ENCODE peak calls at places on chromosomes 1 and 21, in seven cellular contexts. One of them, this sample, is unnamed.

GRCh38 chr21:27369234-27369633 is 402.3 kb upstream of the ADAMTS5 start:
- DNase-seq in uterus: no peak
- DNase-seq in sigmoid colon: no peak
- DNase-seq in tibial artery: no peak
- DNase-seq in A549: no peak
- DNase-seq in IMR-90: no peak
- DNase-seq in left ventricle myocardium inferior: no peak
- DNase-seq in this sample: no peak

GRCh38 chr1:226310637-226311195 is 1.8 kb upstream of the LIN9 start:
- DNase-seq in uterus: no peak
- DNase-seq in left ventricle myocardium inferior: no peak
- DNase-seq in tibial artery: no peak
- DNase-seq in sigmoid colon: no peak
- DNase-seq in IMR-90: no peak
- DNase-seq in A549: peak; percentile 25
- DNase-seq in this sample: no peak

GRCh38 chr1:1299686-1300351 is 7.9 kb downstream of the ACAP3 start:
- DNase-seq in sigmoid colon: no peak
- DNase-seq in A549: no peak
- DNase-seq in tibial artery: no peak
- DNase-seq in IMR-90: no peak
- DNase-seq in left ventricle myocardium inferior: no peak
- DNase-seq in uterus: no peak
- DNase-seq in this sample: no peak

GRCh38 chr1:62590255-62590969 is 6.9 kb upstream of the ANGPTL3 start:
- DNase-seq in IMR-90: no peak
- DNase-seq in sigmoid colon: no peak
- DNase-seq in tibial artery: no peak
- DNase-seq in uterus: no peak
- DNase-seq in A549: no peak
- DNase-seq in left ventricle myocardium inferior: no peak
- DNase-seq in this sample: no peak

GRCh38 chr1:158019177-158019868 is 25.9 kb downstream of the KIRREL1 start:
- DNase-seq in tibial artery: peak; percentile 74
- DNase-seq in uterus: peak; percentile 70
- DNase-seq in IMR-90: peak; percentile 94
- DNase-seq in sigmoid colon: peak; percentile 86
- DNase-seq in left ventricle myocardium inferior: no peak
- DNase-seq in A549: peak; percentile 76
- DNase-seq in this sample: peak; percentile 82

GRCh38 chr1:35835398-35835797 is 27.6 kb downstream of the AGO4 start:
- DNase-seq in tibial artery: no peak
- DNase-seq in left ventricle myocardium inferior: no peak
- DNase-seq in IMR-90: no peak
- DNase-seq in sigmoid colon: no peak
- DNase-seq in A549: no peak
- DNase-seq in uterus: no peak
- DNase-seq in this sample: peak; percentile 34

GRCh38 chr1:104706631-104707147 is 957.0 kb downstream of the AMY1C start:
- DNase-seq in left ventricle myocardium inferior: no peak
- DNase-seq in tibial artery: no peak
- DNase-seq in sigmoid colon: no peak
- DNase-seq in uterus: no peak
- DNase-seq in IMR-90: no peak
- DNase-seq in A549: peak; percentile 2
- DNase-seq in this sample: no peak

GRCh38 chr1:110872745-110873435 is at the start of gene CD53:
- DNase-seq in IMR-90: no peak
- DNase-seq in sigmoid colon: no peak
- DNase-seq in uterus: no peak
- DNase-seq in tibial artery: peak; percentile 46
- DNase-seq in A549: no peak
- DNase-seq in left ventricle myocardium inferior: no peak
- DNase-seq in this sample: no peak

GRCh38 chr1:46440478-46440877 is 46.4 kb downstream of the FAAH start:
- DNase-seq in sigmoid colon: no peak
- DNase-seq in A549: no peak
- DNase-seq in left ventricle myocardium inferior: no peak
- DNase-seq in IMR-90: no peak
- DNase-seq in tibial artery: no peak
- DNase-seq in uterus: no peak
- DNase-seq in this sample: no peak

GRCh38 chr1:225748479-225748878 is 29.1 kb upstream of the SRP9 start:
- DNase-seq in left ventricle myocardium inferior: no peak
- DNase-seq in sigmoid colon: no peak
- DNase-seq in IMR-90: no peak
- DNase-seq in A549: no peak
- DNase-seq in uterus: no peak
- DNase-seq in tibial artery: peak; percentile 61
- DNase-seq in this sample: no peak

GRCh38 chr1:75855010-75855409 is 58.3 kb downstream of the MSH4 start:
- DNase-seq in A549: no peak
- DNase-seq in left ventricle myocardium inferior: no peak
- DNase-seq in sigmoid colon: no peak
- DNase-seq in tibial artery: no peak
- DNase-seq in IMR-90: peak; percentile 53
- DNase-seq in uterus: no peak
- DNase-seq in this sample: peak; percentile 83

GRCh38 chr1:45306319-45306718 is 20.4 kb upstream of the HPDL start:
- DNase-seq in IMR-90: peak; percentile 60
- DNase-seq in A549: no peak
- DNase-seq in sigmoid colon: no peak
- DNase-seq in left ventricle myocardium inferior: no peak
- DNase-seq in tibial artery: no peak
- DNase-seq in uterus: no peak
- DNase-seq in this sample: no peak

GRCh38 chr1:65067491-65068201 is 80.4 kb upstream of the AK4 start:
- DNase-seq in A549: peak; percentile 31
- DNase-seq in sigmoid colon: peak; percentile 89
- DNase-seq in uterus: peak; percentile 65
- DNase-seq in IMR-90: peak; percentile 56
- DNase-seq in tibial artery: peak; percentile 88
- DNase-seq in left ventricle myocardium inferior: peak; percentile 70
- DNase-seq in this sample: peak; percentile 52

GRCh38 chr1:1185101-1185765 is 11.6 kb downstream of the TTLL10 start:
- DNase-seq in tibial artery: no peak
- DNase-seq in A549: no peak
- DNase-seq in sigmoid colon: no peak
- DNase-seq in left ventricle myocardium inferior: peak; percentile 6
- DNase-seq in IMR-90: no peak
- DNase-seq in uterus: no peak
- DNase-seq in this sample: no peak

GRCh38 chr21:31557956-31558838 is 101.3 kb upstream of the SOD1 start:
- DNase-seq in left ventricle myocardium inferior: no peak
- DNase-seq in sigmoid colon: no peak
- DNase-seq in IMR-90: no peak
- DNase-seq in tibial artery: no peak
- DNase-seq in uterus: peak; percentile 22
- DNase-seq in A549: no peak
- DNase-seq in this sample: peak; percentile 24

GRCh38 chr1:185825556-185825955 is 91.4 kb downstream of the HMCN1 start:
- DNase-seq in A549: no peak
- DNase-seq in sigmoid colon: no peak
- DNase-seq in tibial artery: no peak
- DNase-seq in uterus: no peak
- DNase-seq in IMR-90: no peak
- DNase-seq in left ventricle myocardium inferior: no peak
- DNase-seq in this sample: no peak

GRCh38 chr1:196723325-196724185 is 51.1 kb upstream of the CFHR3 start:
- DNase-seq in A549: peak; percentile 12
- DNase-seq in IMR-90: peak; percentile 23
- DNase-seq in sigmoid colon: no peak
- DNase-seq in tibial artery: no peak
- DNase-seq in uterus: no peak
- DNase-seq in left ventricle myocardium inferior: no peak
- DNase-seq in this sample: peak; percentile 46

DNA sequence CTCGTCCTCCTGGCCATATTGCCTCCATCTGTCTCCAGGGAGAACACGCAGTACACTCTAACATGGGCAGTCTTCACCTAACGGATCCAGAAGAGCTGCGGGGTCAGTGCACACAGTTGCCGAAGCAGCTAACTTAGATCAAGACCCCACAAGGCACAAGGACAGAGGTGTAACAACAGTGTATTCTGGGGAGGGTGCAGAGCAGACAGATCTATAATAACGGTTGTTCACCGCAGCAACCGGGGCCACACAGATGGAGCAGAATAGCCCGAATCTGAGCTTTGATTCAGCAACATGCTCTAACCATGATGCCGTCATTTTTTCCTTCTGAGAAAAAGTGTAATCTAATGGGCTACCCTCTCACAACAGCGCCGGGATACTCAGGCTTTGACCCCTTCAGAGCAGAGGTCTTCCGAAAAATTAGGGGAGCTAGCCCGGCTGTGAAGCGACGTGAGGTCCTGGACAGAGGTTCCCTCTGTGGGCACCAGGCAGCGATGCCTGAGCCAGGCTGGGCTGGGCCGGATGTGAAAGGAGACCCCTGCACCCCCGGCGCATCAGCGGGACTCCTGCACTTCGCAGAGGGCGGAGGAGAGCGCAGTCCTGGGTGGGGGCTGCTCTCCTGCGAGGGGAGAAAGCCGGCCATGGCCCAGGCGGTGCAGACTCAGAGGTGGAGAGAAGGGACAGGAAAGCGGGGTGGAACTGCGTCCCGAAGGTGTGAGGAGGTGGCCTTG is 57.5 kb downstream of the BCL9 start:
- DNase-seq in left ventricle myocardium inferior: no peak
- DNase-seq in tibial artery: peak; percentile 38
- DNase-seq in uterus: peak; percentile 21
- DNase-seq in IMR-90: peak; percentile 15
- DNase-seq in A549: peak; percentile 8
- DNase-seq in sigmoid colon: peak; percentile 83
- DNase-seq in this sample: no peak
- TF ChIP-seq CTCF in left ventricle myocardium inferior: no peak
- TF ChIP-seq CTCF in tibial artery: no peak
- TF ChIP-seq CTCF in uterus: no peak
- TF ChIP-seq CTCF in IMR-90: no peak
- TF ChIP-seq CTCF in A549: no peak
- TF ChIP-seq CTCF in sigmoid colon: no peak
- TF ChIP-seq CTCF in this sample: no peak

GRCh38 chr1:170697338-170697715 is 33.4 kb downstream of the PRRX1 start:
- DNase-seq in uterus: no peak
- DNase-seq in IMR-90: no peak
- DNase-seq in A549: no peak
- DNase-seq in sigmoid colon: no peak
- DNase-seq in tibial artery: no peak
- DNase-seq in left ventricle myocardium inferior: no peak
- DNase-seq in this sample: no peak

GRCh38 chr1:170698301-170698700 is 34.4 kb downstream of the PRRX1 start:
- DNase-seq in uterus: no peak
- DNase-seq in A549: no peak
- DNase-seq in IMR-90: no peak
- DNase-seq in left ventricle myocardium inferior: no peak
- DNase-seq in tibial artery: no peak
- DNase-seq in sigmoid colon: no peak
- DNase-seq in this sample: no peak

GRCh38 chr1:170696591-170697337 is 32.8 kb downstream of the PRRX1 start:
- DNase-seq in IMR-90: no peak
- DNase-seq in tibial artery: no peak
- DNase-seq in left ventricle myocardium inferior: no peak
- DNase-seq in A549: no peak
- DNase-seq in uterus: no peak
- DNase-seq in sigmoid colon: no peak
- DNase-seq in this sample: no peak

GRCh38 chr1:170699696-170700095 is 35.8 kb downstream of the PRRX1 start:
- DNase-seq in IMR-90: no peak
- DNase-seq in uterus: no peak
- DNase-seq in tibial artery: no peak
- DNase-seq in sigmoid colon: no peak
- DNase-seq in left ventricle myocardium inferior: no peak
- DNase-seq in A549: no peak
- DNase-seq in this sample: no peak

DNA sequence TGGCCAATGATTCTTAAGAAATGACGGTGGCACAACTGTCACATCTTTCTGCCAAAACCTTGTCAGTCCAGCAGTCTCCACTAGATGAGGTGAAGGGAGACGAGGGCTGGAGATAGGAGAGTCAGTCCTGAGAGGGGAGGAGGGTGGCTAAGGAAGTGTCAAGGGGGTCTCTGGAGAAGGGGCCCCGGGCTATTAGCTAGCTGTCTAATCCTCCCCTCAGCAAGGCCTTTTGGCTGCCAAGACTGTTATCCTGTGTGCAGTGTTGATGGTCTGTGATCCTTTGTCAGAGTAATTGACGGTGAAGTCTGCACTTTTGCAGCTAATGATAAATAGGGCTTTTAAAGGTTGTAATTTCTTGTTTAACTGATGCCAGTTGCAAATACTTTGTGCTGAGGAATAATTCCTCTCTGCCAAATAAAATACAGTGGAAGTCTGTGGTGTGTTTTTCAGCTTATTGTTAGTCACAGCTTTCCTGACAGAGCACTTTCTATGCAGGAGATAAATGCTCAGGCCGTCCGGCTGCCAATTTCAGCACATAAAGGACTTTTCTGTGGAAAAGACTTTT is 34.9 kb downstream of the PRRX1 start:
- DNase-seq in tibial artery: no peak
- DNase-seq in left ventricle myocardium inferior: no peak
- DNase-seq in A549: no peak
- DNase-seq in IMR-90: peak; percentile 57
- DNase-seq in sigmoid colon: no peak
- DNase-seq in uterus: no peak
- DNase-seq in this sample: no peak
- H3K4me1 ChIP-seq in tibial artery: peaks cover 97% of the 10 kb centered on the region
- H3K4me1 ChIP-seq in left ventricle myocardium inferior: peaks cover 76% of the 10 kb centered on the region
- H3K4me1 ChIP-seq in A549: no peaks in the 10 kb centered on the region
- H3K4me1 ChIP-seq in IMR-90: peaks cover 17% of the 10 kb centered on the region
- H3K4me1 ChIP-seq in sigmoid colon: no peaks in the 10 kb centered on the region
- H3K4me1 ChIP-seq in uterus: peaks cover 19% of the 10 kb centered on the region
- H3K4me1 ChIP-seq in this sample: peaks cover 11% of the 10 kb centered on the region

DNA sequence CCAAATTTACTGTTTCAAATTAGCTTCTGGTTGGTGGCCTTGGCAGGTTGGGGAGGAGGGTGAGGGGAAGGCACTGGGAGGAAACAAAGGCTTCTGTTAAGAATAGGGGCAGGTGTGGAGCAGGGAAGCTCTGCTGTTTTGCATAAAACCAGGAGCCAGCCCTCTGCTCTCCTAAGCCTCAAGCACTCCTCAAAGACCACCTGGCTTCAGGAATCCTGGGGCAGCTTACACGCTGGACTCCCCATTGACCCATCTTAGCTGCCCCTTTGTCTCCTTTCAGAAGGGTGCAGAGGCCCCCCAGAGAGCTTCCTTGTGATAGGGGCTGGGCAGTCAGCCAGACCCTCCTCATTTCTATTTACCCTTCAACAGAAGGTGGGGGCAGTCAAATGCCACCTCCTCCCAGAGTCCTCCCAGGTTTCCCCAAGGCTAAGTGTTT is 11.5 kb upstream of the DHRS3 start:
- DNase-seq in IMR-90: no peak
- DNase-seq in uterus: no peak
- DNase-seq in tibial artery: no peak
- DNase-seq in left ventricle myocardium inferior: no peak
- DNase-seq in sigmoid colon: no peak
- DNase-seq in A549: no peak
- DNase-seq in this sample: no peak
- H3K27ac ChIP-seq in IMR-90: no peak overlapping the region
- H3K27ac ChIP-seq in uterus: no peak overlapping the region
- H3K27ac ChIP-seq in tibial artery: no peak overlapping the region
- H3K27ac ChIP-seq in left ventricle myocardium inferior: no peak overlapping the region
- H3K27ac ChIP-seq in sigmoid colon: no peak overlapping the region
- H3K27ac ChIP-seq in A549: no peak overlapping the region
- H3K27ac ChIP-seq in this sample: no peak overlapping the region

GRCh38 chr1:243917177-243917862 is 67.3 kb upstream of the AKT3 start:
- DNase-seq in left ventricle myocardium inferior: peak; percentile 21
- DNase-seq in sigmoid colon: peak; percentile 71
- DNase-seq in IMR-90: peak; percentile 93
- DNase-seq in uterus: peak; percentile 53
- DNase-seq in A549: peak; percentile 48
- DNase-seq in tibial artery: no peak
- DNase-seq in this sample: peak; percentile 37
- TF ChIP-seq CTCF in left ventricle myocardium inferior: peak; percentile 9
- TF ChIP-seq CTCF in sigmoid colon: no peak
- TF ChIP-seq CTCF in IMR-90: peak; percentile 11
- TF ChIP-seq CTCF in uterus: peak; percentile 11
- TF ChIP-seq CTCF in A549: peak; percentile 36
- TF ChIP-seq CTCF in tibial artery: no peak
- TF ChIP-seq CTCF in this sample: no peak